ENCODE peak calls at places on chromosomes 3 and 15, in five cellular contexts. R, H, L, J and F are unnamed samples.

GRCh38 chr3:135246027-135246426 is 451.0 kb downstream of the EPHB1 start:
- DNase-seq in L (no peak), H (no peak), J (no peak), R (no peak), F (no peak)

GRCh38 chr3:45943207-45943846 is at the start of gene CXCR6:
- DNase-seq in J (no peak), H (no peak), L (no peak), R (peak; percentile 36), F (no peak)

GRCh38 chr15:28955160-28955502 is 69.4 kb downstream of the APBA2 start:
- DNase-seq in J (peak; percentile 28), R (peak; percentile 79), L (peak; percentile 82), H (no peak), F (peak; percentile 93)

GRCh38 chr3:121916189-121916588 is 22.0 kb downstream of the SLC15A2 start:
- DNase-seq in L (no peak), R (peak; percentile 34), H (no peak), J (no peak), F (peak; percentile 67)

GRCh38 chr3:195139091-195139875 is 131.7 kb downstream of the XXYLT1 start:
- DNase-seq in J (no peak), L (no peak), H (no peak), R (no peak), F (no peak)

GRCh38 chr3:146536681-146537080 is 7.7 kb downstream of the PLSCR1 start:
- DNase-seq in H (no peak), J (no peak), R (no peak), L (no peak), F (no peak)

GRCh38 chr15:69881760-69882159 is 216.0 kb downstream of the TLE3 start:
- DNase-seq in J (no peak), R (no peak), H (no peak), L (no peak), F (no peak)

GRCh38 chr3:123119388-123119787 is 52.6 kb downstream of the PDIA5 start:
- DNase-seq in R (no peak), H (no peak), J (no peak), L (no peak), F (no peak)

GRCh38 chr3:189049458-189050231 is 122.1 kb upstream of the TPRG1 start:
- DNase-seq in R (peak; percentile 21), H (no peak), J (no peak), L (peak; percentile 23), F (no peak)